ENCODE peak calls at places on chromosomes 7 and 10, in seven cellular contexts. One of them, this sample, is unnamed.

GRCh38 chr7:32049599-32049998 is 20.6 kb downstream of the PDE1C start:
- DNase-seq in CD8-positive, alpha-beta memory T cell: no peak
- DNase-seq in heart right ventricle: no peak
- DNase-seq in HEK293T: no peak
- DNase-seq in endothelial cell: no peak
- DNase-seq in dermis microvascular lymphatic vessel endothelial cell: no peak
- DNase-seq in NCI-H1092: no peak
- DNase-seq in this sample: no peak

GRCh38 chr10:123848564-123849457 is 42.8 kb downstream of the CPXM2 start:
- DNase-seq in CD8-positive, alpha-beta memory T cell: no peak
- DNase-seq in heart right ventricle: no peak
- DNase-seq in HEK293T: no peak
- DNase-seq in endothelial cell: no peak
- DNase-seq in dermis microvascular lymphatic vessel endothelial cell: no peak
- DNase-seq in NCI-H1092: no peak
- DNase-seq in this sample: no peak

GRCh38 chr10:48290286-48290685 is 15.8 kb upstream of the FRMPD2 start:
- DNase-seq in CD8-positive, alpha-beta memory T cell: no peak
- DNase-seq in heart right ventricle: no peak
- DNase-seq in HEK293T: no peak
- DNase-seq in endothelial cell: no peak
- DNase-seq in dermis microvascular lymphatic vessel endothelial cell: no peak
- DNase-seq in NCI-H1092: no peak
- DNase-seq in this sample: no peak

GRCh38 chr10:65341323-65341922 is 1584.4 kb upstream of the LRRTM3 start:
- DNase-seq in CD8-positive, alpha-beta memory T cell: no peak
- DNase-seq in heart right ventricle: peak
- DNase-seq in HEK293T: no peak
- DNase-seq in endothelial cell: no peak
- DNase-seq in dermis microvascular lymphatic vessel endothelial cell: peak
- DNase-seq in NCI-H1092: no peak
- DNase-seq in this sample: no peak

GRCh38 chr7:15313361-15313760 is 248.5 kb downstream of the AGMO start:
- DNase-seq in CD8-positive, alpha-beta memory T cell: no peak
- DNase-seq in heart right ventricle: no peak
- DNase-seq in HEK293T: no peak
- DNase-seq in endothelial cell: no peak
- DNase-seq in dermis microvascular lymphatic vessel endothelial cell: no peak
- DNase-seq in NCI-H1092: no peak
- DNase-seq in this sample: no peak

GRCh38 chr7:134046594-134047128 is 80.5 kb upstream of the LRGUK start:
- DNase-seq in CD8-positive, alpha-beta memory T cell: no peak
- DNase-seq in heart right ventricle: no peak
- DNase-seq in HEK293T: no peak
- DNase-seq in endothelial cell: no peak
- DNase-seq in dermis microvascular lymphatic vessel endothelial cell: no peak
- DNase-seq in NCI-H1092: no peak
- DNase-seq in this sample: no peak

GRCh38 chr10:121069061-121069850 is 218.1 kb downstream of the WDR11 start:
- DNase-seq in CD8-positive, alpha-beta memory T cell: no peak
- DNase-seq in heart right ventricle: no peak
- DNase-seq in HEK293T: no peak
- DNase-seq in endothelial cell: no peak
- DNase-seq in dermis microvascular lymphatic vessel endothelial cell: no peak
- DNase-seq in NCI-H1092: no peak
- DNase-seq in this sample: no peak

GRCh38 chr10:22437620-22438588 is 92.6 kb downstream of the SPAG6 start:
- DNase-seq in CD8-positive, alpha-beta memory T cell: peak
- DNase-seq in heart right ventricle: peak
- DNase-seq in HEK293T: peak
- DNase-seq in endothelial cell: no peak
- DNase-seq in dermis microvascular lymphatic vessel endothelial cell: no peak
- DNase-seq in NCI-H1092: no peak
- DNase-seq in this sample: peak

GRCh38 chr7:77940647-77941046 is 142.1 kb downstream of the PHTF2 start:
- DNase-seq in CD8-positive, alpha-beta memory T cell: no peak
- DNase-seq in heart right ventricle: peak
- DNase-seq in HEK293T: peak
- DNase-seq in endothelial cell: peak
- DNase-seq in dermis microvascular lymphatic vessel endothelial cell: peak
- DNase-seq in NCI-H1092: peak
- DNase-seq in this sample: peak

GRCh38 chr10:57162231-57162630 is 801.2 kb upstream of the ZWINT start:
- DNase-seq in CD8-positive, alpha-beta memory T cell: no peak
- DNase-seq in heart right ventricle: no peak
- DNase-seq in HEK293T: peak
- DNase-seq in endothelial cell: no peak
- DNase-seq in dermis microvascular lymphatic vessel endothelial cell: no peak
- DNase-seq in NCI-H1092: no peak
- DNase-seq in this sample: no peak

GRCh38 chr7:64544010-64544409 is 18.9 kb downstream of the ZNF680 start:
- DNase-seq in CD8-positive, alpha-beta memory T cell: no peak
- DNase-seq in heart right ventricle: no peak
- DNase-seq in HEK293T: no peak
- DNase-seq in endothelial cell: no peak
- DNase-seq in dermis microvascular lymphatic vessel endothelial cell: no peak
- DNase-seq in NCI-H1092: no peak
- DNase-seq in this sample: no peak

GRCh38 chr7:106747804-106748203 is 86.8 kb upstream of the CCDC71L start:
- DNase-seq in CD8-positive, alpha-beta memory T cell: no peak
- DNase-seq in heart right ventricle: no peak
- DNase-seq in HEK293T: no peak
- DNase-seq in endothelial cell: no peak
- DNase-seq in dermis microvascular lymphatic vessel endothelial cell: no peak
- DNase-seq in NCI-H1092: no peak
- DNase-seq in this sample: no peak

GRCh38 chr7:55977831-55978230 is 13.4 kb downstream of the NIPSNAP2 start:
- DNase-seq in CD8-positive, alpha-beta memory T cell: no peak
- DNase-seq in heart right ventricle: no peak
- DNase-seq in HEK293T: no peak
- DNase-seq in endothelial cell: no peak
- DNase-seq in dermis microvascular lymphatic vessel endothelial cell: peak
- DNase-seq in NCI-H1092: peak
- DNase-seq in this sample: no peak

GRCh38 chr7:111053035-111053434 is 37.9 kb upstream of the LRRN3 start:
- DNase-seq in CD8-positive, alpha-beta memory T cell: no peak
- DNase-seq in heart right ventricle: no peak
- DNase-seq in HEK293T: no peak
- DNase-seq in endothelial cell: no peak
- DNase-seq in dermis microvascular lymphatic vessel endothelial cell: no peak
- DNase-seq in NCI-H1092: no peak
- DNase-seq in this sample: no peak

GRCh38 chr10:100967332-100967731 is 2.0 kb upstream of the SEMA4G start:
- DNase-seq in CD8-positive, alpha-beta memory T cell: no peak
- DNase-seq in heart right ventricle: no peak
- DNase-seq in HEK293T: no peak
- DNase-seq in endothelial cell: no peak
- DNase-seq in dermis microvascular lymphatic vessel endothelial cell: no peak
- DNase-seq in NCI-H1092: no peak
- DNase-seq in this sample: no peak